ENCODE peak calls at places on chromosomes 7 and 10, in six cellular contexts. G is EH, D is astrocyte of the spinal cord, T is posterior cingulate gyrus, R is HCEC 1CT, C is endothelial cell. V is an unnamed sample.
A peak's percentile ranks its signal among the peaks of the same experiment; 100 is the strongest.

GRCh38 chr7:41183741-41184140 is 519.1 kb downstream of the INHBA start:
- DNase-seq in D (no peak), C (no peak), G (no peak), R (no peak), T (no peak), V (no peak)

GRCh38 chr7:2139004-2139652 is 93.6 kb downstream of the MAD1L1 start:
- DNase-seq in R (no peak), T (no peak), G (no peak), D (no peak), C (no peak), V (no peak)

GRCh38 chr10:101131962-101132635 is 999 bp downstream of the TLX1 start:
- DNase-seq in R (no peak), C (no peak), G (no peak), D (no peak), T (no peak), V (no peak)

GRCh38 chr7:17530741-17531417 is 232.4 kb downstream of the AHR start:
- DNase-seq in T (no peak), R (peak; percentile 47), D (peak; percentile 51), C (no peak), G (peak; percentile 19), V (peak; percentile 73)

GRCh38 chr10:30727524-30727923 is 98.0 kb upstream of the LYZL2 start:
- DNase-seq in G (no peak), R (no peak), T (no peak), D (no peak), C (no peak), V (no peak)

GRCh38 chr7:143002106-143002505 is 24.8 kb downstream of the OR9A2 start:
- DNase-seq in D (no peak), G (peak; percentile 32), R (peak; percentile 28), T (no peak), C (no peak), V (peak; percentile 45)

GRCh38 chr7:112575864-112576263 is 95.1 kb downstream of the LSMEM1 start:
- DNase-seq in R (no peak), D (no peak), G (no peak), T (no peak), C (no peak), V (no peak)

GRCh38 chr7:136194843-136195242 is 217.7 kb upstream of the MTPN start:
- DNase-seq in T (no peak), R (no peak), C (no peak), G (no peak), D (no peak), V (no peak)

GRCh38 chr10:6650580-6650979 is 70.5 kb upstream of the PRKCQ start:
- DNase-seq in R (no peak), D (no peak), G (no peak), T (no peak), C (no peak), V (no peak)

GRCh38 chr10:93106631-93107072 is 33.0 kb downstream of the CYP26A1 start:
- DNase-seq in D (peak; percentile 65), C (no peak), T (no peak), R (no peak), G (peak; percentile 80), V (peak; percentile 16)

GRCh38 chr7:68691261-68692216 is 906.7 kb upstream of the AUTS2 start:
- DNase-seq in T (no peak), R (no peak), G (peak; percentile 85), C (no peak), D (peak; percentile 88), V (peak; percentile 67)

GRCh38 chr7:155861480-155861868 is 49.2 kb upstream of the SHH start:
- DNase-seq in R (no peak), G (no peak), T (peak; percentile 5), D (no peak), C (no peak), V (no peak)

GRCh38 chr10:16945566-16945965 is 128.3 kb upstream of the RSU1 start:
- DNase-seq in T (no peak), C (no peak), D (no peak), R (no peak), G (peak; percentile 88), V (no peak)

GRCh38 chr7:83550100-83550499 is 98.8 kb downstream of the SEMA3E start:
- DNase-seq in D (peak; percentile 45), C (no peak), G (peak; percentile 47), T (no peak), R (peak; percentile 75), V (peak; percentile 62)